ENCODE peak calls at places on chromosomes 12 and 14, in eight cellular contexts. B, V, E, H, O, M, Q and S are unnamed samples.
A peak's percentile ranks its signal among the peaks of the same experiment; 100 is the strongest.

GRCh38 chr12:92299744-92300143 is 154.1 kb upstream of the BTG1 start:
- DNase-seq in B (no peak), V (no peak), E (no peak), H (no peak), O (no peak), M (no peak), Q (no peak), S (no peak)

GRCh38 chr14:100078216-100078780 is 13.1 kb downstream of the EVL start:
- DNase-seq in B (no peak), V (no peak), E (no peak), H (no peak), O (no peak), M (no peak), Q (no peak), S (no peak)

GRCh38 chr12:114229150-114229549 is 176.8 kb downstream of the TBX5 start:
- DNase-seq in B (no peak), V (no peak), E (no peak), H (no peak), O (no peak), M (no peak), Q (no peak), S (no peak)

GRCh38 chr12:131056626-131057025 is 102.9 kb downstream of the ADGRD1 start:
- DNase-seq in B (no peak), V (no peak), E (no peak), H (no peak), O (no peak), M (no peak), Q (no peak), S (no peak)

GRCh38 chr12:38543151-38543550 is 226.6 kb downstream of the ALG10B start:
- DNase-seq in B (no peak), V (no peak), E (no peak), H (no peak), O (no peak), M (no peak), Q (peak; percentile 29), S (no peak)

GRCh38 chr14:76729953-76730505 is 31.2 kb upstream of the VASH1 start:
- DNase-seq in B (no peak), V (no peak), E (no peak), H (no peak), O (no peak), M (no peak), Q (no peak), S (no peak)

GRCh38 chr12:132761032-132761910 is at the start of gene ANKLE2:
- DNase-seq in B (peak; percentile 69), V (no peak), E (peak; percentile 63), H (peak; percentile 83), O (peak; percentile 84), M (peak; percentile 34), Q (peak; percentile 54), S (peak; percentile 51)

GRCh38 chr12:112645586-112645985 is 146.0 kb upstream of the RPH3A start:
- DNase-seq in B (no peak), V (no peak), E (no peak), H (no peak), O (no peak), M (no peak), Q (no peak), S (no peak)

GRCh38 chr12:124994435-124994975 is 1.1 kb downstream of the BRI3BP start:
- DNase-seq in B (no peak), V (no peak), E (peak; percentile 40), H (no peak), O (peak; percentile 83), M (no peak), Q (no peak), S (no peak)

GRCh38 chr12:103779410-103780092 is 61.5 kb downstream of the NT5DC3 start:
- DNase-seq in B (no peak), V (no peak), E (no peak), H (peak; percentile 14), O (no peak), M (peak; percentile 65), Q (no peak), S (no peak)

GRCh38 chr14:105314287-105315185 is at the start of gene PACS2:
- DNase-seq in B (peak; percentile 90), V (peak; percentile 87), E (peak; percentile 81), H (peak; percentile 94), O (peak; percentile 84), M (peak; percentile 96), Q (peak; percentile 52), S (peak; percentile 55)

GRCh38 chr12:32891956-32892355 is 4.6 kb downstream of the PKP2 start:
- DNase-seq in B (no peak), V (no peak), E (peak; percentile 20), H (peak; percentile 9), O (no peak), M (peak; percentile 52), Q (no peak), S (no peak)

GRCh38 chr14:104044016-104044415 is 41.5 kb upstream of the ASPG start:
- DNase-seq in B (no peak), V (no peak), E (no peak), H (no peak), O (no peak), M (no peak), Q (no peak), S (no peak)

GRCh38 chr14:81132492-81132891 is 88.3 kb downstream of the GTF2A1 start:
- DNase-seq in B (no peak), V (no peak), E (no peak), H (no peak), O (no peak), M (no peak), Q (no peak), S (no peak)

GRCh38 chr12:57340104-57340503 is 89.1 kb upstream of the STAC3 start:
- DNase-seq in B (no peak), V (no peak), E (peak; percentile 71), H (peak; percentile 77), O (no peak), M (peak; percentile 17), Q (no peak), S (peak; percentile 45)

GRCh38 chr14:54738009-54738408 is 164.6 kb downstream of the GCH1 start:
- DNase-seq in B (no peak), V (no peak), E (no peak), H (no peak), O (no peak), M (no peak), Q (no peak), S (peak; percentile 93)